ENCODE peak calls at places on chromosomes 6 and 20, in six cellular contexts. R, F, X, D, C and U are unnamed samples.

GRCh38 chr6:2900821-2901644 is 2.1 kb downstream of the SERPINB9 start:
- DNase-seq in D (no peak), C (no peak), R (no peak), F (no peak), X (no peak), U (no peak)

GRCh38 chr20:61949714-61950630 is 115.7 kb downstream of the TAF4 start:
- DNase-seq in C (no peak), X (no peak), D (no peak), R (peak), F (no peak), U (no peak)

GRCh38 chr6:37524025-37524647 is 24.4 kb upstream of the CCDC167 start:
- DNase-seq in C (no peak), R (no peak), X (no peak), F (no peak), D (peak), U (no peak)

GRCh38 chr20:4160761-4161305 is 145.5 kb upstream of the RNF24 start:
- DNase-seq in C (no peak), F (no peak), D (no peak), R (no peak), X (no peak), U (no peak)

GRCh38 chr20:33863440-33864323 is 52.5 kb downstream of the CHMP4B start:
- DNase-seq in D (no peak), C (no peak), X (no peak), R (no peak), F (no peak), U (no peak)

GRCh38 chr6:28884423-28885148 is 39.2 kb downstream of the TRIM27 start:
- DNase-seq in C (no peak), X (no peak), F (no peak), D (no peak), R (no peak), U (peak)

GRCh38 chr20:63273635-63274380 is 1.2 kb downstream of the ARFGAP1 start:
- DNase-seq in C (peak), D (peak), F (no peak), R (no peak), X (no peak), U (no peak)

GRCh38 chr20:2405693-2406065 is 25.0 kb downstream of the TGM6 start:
- DNase-seq in C (no peak), X (no peak), D (no peak), R (no peak), F (no peak), U (no peak)

GRCh38 chr6:7154341-7155139 is 46.8 kb downstream of the RREB1 start:
- DNase-seq in F (no peak), R (no peak), D (no peak), C (no peak), X (no peak), U (no peak)

GRCh38 chr6:140346461-140346860 is 972.0 kb upstream of the CITED2 start:
- DNase-seq in F (no peak), R (no peak), D (no peak), X (no peak), C (no peak), U (no peak)

GRCh38 chr6:20444786-20445271 is 43.1 kb downstream of the E2F3 start:
- DNase-seq in R (no peak), C (no peak), D (no peak), F (no peak), X (no peak), U (no peak)

GRCh38 chr20:51494241-51495110 is 48.0 kb downstream of the NFATC2 start:
- DNase-seq in R (no peak), C (no peak), X (no peak), D (no peak), F (no peak), U (no peak)

GRCh38 chr6:122746708-122747107 is 32.8 kb upstream of the FABP7 start:
- DNase-seq in D (no peak), R (no peak), C (no peak), F (no peak), X (no peak), U (no peak)

GRCh38 chr20:16030253-16030652 is 543.0 kb downstream of the KIF16B start:
- DNase-seq in X (no peak), D (no peak), F (no peak), R (no peak), C (no peak), U (no peak)

GRCh38 chr6:128573036-128573435 is 52.6 kb upstream of the PTPRK start:
- DNase-seq in F (no peak), X (no peak), R (no peak), D (no peak), C (no peak), U (no peak)

GRCh38 chr6:45922728-45923351 is 92.8 kb downstream of the CLIC5 start:
- DNase-seq in D (peak), F (peak), C (peak), R (no peak), X (no peak), U (peak)

GRCh38 chr6:44730771-44731391 is 343.4 kb downstream of the CDC5L start:
- DNase-seq in X (no peak), D (peak), R (no peak), C (peak), F (no peak), U (peak)

GRCh38 chr20:53899351-53900167 is 170.8 kb downstream of the BCAS1 start:
- DNase-seq in X (peak), C (no peak), D (peak), R (no peak), F (peak), U (peak)

GRCh38 chr6:14088600-14089168 is 28.9 kb upstream of the CD83 start:
- DNase-seq in R (no peak), D (no peak), F (no peak), X (no peak), C (no peak), U (no peak)

GRCh38 chr6:40887079-40887822 is 151.8 kb downstream of the UNC5CL start:
- DNase-seq in R (no peak), X (peak), D (no peak), C (no peak), F (no peak), U (no peak)

GRCh38 chr20:59603727-59604608 is at the start of gene PHACTR3:
- DNase-seq in C (no peak), F (no peak), D (no peak), X (peak), R (no peak), U (peak)

GRCh38 chr20:9145142-9145541 is 76.3 kb downstream of the PLCB4 start:
- DNase-seq in X (no peak), R (no peak), F (no peak), D (no peak), C (no peak), U (no peak)

GRCh38 chr20:51529758-51530157 is 12.8 kb downstream of the NFATC2 start:
- DNase-seq in R (no peak), C (no peak), D (no peak), F (no peak), X (no peak), U (no peak)

GRCh38 chr6:1503811-1504210 is 105.9 kb upstream of the FOXC1 start:
- DNase-seq in D (no peak), R (no peak), F (no peak), X (no peak), C (no peak), U (no peak)

GRCh38 chr6:125789167-125789566 is 1.6 kb upstream of the NCOA7 start:
- DNase-seq in C (no peak), X (no peak), F (no peak), R (no peak), D (no peak), U (no peak)

GRCh38 chr6:93176070-93176469 is 243.3 kb downstream of the EPHA7 start:
- DNase-seq in F (no peak), X (no peak), R (no peak), D (no peak), C (no peak), U (no peak)

GRCh38 chr6:63597142-63598000 is 25.1 kb downstream of the LOC128125822 start:
- DNase-seq in X (no peak), C (no peak), D (no peak), R (no peak), F (no peak), U (no peak)

GRCh38 chr6:108368431-108369030 is 73.7 kb downstream of the AFG1L start:
- DNase-seq in X (no peak), D (no peak), F (no peak), R (no peak), C (no peak), U (no peak)

GRCh38 chr6:34177181-34177591 is 31.3 kb upstream of the GRM4 start:
- DNase-seq in D (no peak), X (no peak), F (no peak), R (no peak), C (no peak), U (peak)

GRCh38 chr6:35287671-35288396 is 9.8 kb upstream of the DEF6 start:
- DNase-seq in R (no peak), D (no peak), C (peak), F (no peak), X (no peak), U (no peak)

GRCh38 chr6:85641522-85641915 is 1.2 kb downstream of the SYNCRIP start:
- DNase-seq in R (no peak), F (no peak), D (no peak), C (no peak), X (peak), U (no peak)